ENCODE peak calls at places on chromosomes 7 and 10, in four cellular contexts. J, W, S and I are unnamed samples.

GRCh38 chr7:152647-153046 is 39.7 kb upstream of the FAM20C start:
- DNase-seq in J (no peak), W (no peak), S (peak; percentile 43), I (no peak)

GRCh38 chr10:66717221-66717981 is 208.4 kb upstream of the LRRTM3 start:
- DNase-seq in J (no peak), W (no peak), S (no peak), I (no peak)

GRCh38 chr10:59393349-59393748 is 31.0 kb upstream of the FAM13C start:
- DNase-seq in J (no peak), W (no peak), S (no peak), I (peak; percentile 56)

GRCh38 chr10:73768881-73769280 is 13.0 kb upstream of the CHCHD1 start:
- DNase-seq in J (peak; percentile 52), W (no peak), S (no peak), I (no peak)

GRCh38 chr10:131078131-131078881 is 233.2 kb downstream of the TCERG1L start:
- DNase-seq in J (no peak), W (no peak), S (no peak), I (no peak)

GRCh38 chr10:70956029-70956759 is 67.8 kb upstream of the PCBD1 start:
- DNase-seq in J (no peak), W (no peak), S (no peak), I (no peak)

GRCh38 chr10:46516660-46517416 is 39.6 kb downstream of the GPRIN2 start:
- DNase-seq in J (no peak), W (peak; percentile 70), S (no peak), I (peak; percentile 83)

GRCh38 chr7:130904031-130904757 is 170.2 kb upstream of the KLF14 start:
- DNase-seq in J (no peak), W (peak; percentile 96), S (no peak), I (peak; percentile 88)

GRCh38 chr10:127426746-127427145 is 122.4 kb upstream of the NPS start:
- DNase-seq in J (no peak), W (no peak), S (no peak), I (no peak)

GRCh38 chr7:85341973-85342372 is 155.1 kb upstream of the SEMA3D start:
- DNase-seq in J (no peak), W (no peak), S (no peak), I (no peak)

GRCh38 chr7:18685961-18686360 is 190.4 kb downstream of the HDAC9 start:
- DNase-seq in J (no peak), W (no peak), S (no peak), I (peak; percentile 31)

GRCh38 chr7:124171068-124171467 is 138.2 kb upstream of the TMEM229A start:
- DNase-seq in J (no peak), W (no peak), S (no peak), I (peak; percentile 7)

GRCh38 chr7:8418627-8419245 is 14.7 kb upstream of the NXPH1 start:
- DNase-seq in J (no peak), W (peak; percentile 56), S (no peak), I (peak; percentile 52)

GRCh38 chr7:111076205-111076604 is 14.7 kb upstream of the LRRN3 start:
- DNase-seq in J (no peak), W (no peak), S (no peak), I (peak; percentile 66)

GRCh38 chr10:77325233-77325537 is 312.4 kb downstream of the KCNMA1 start:
- DNase-seq in J (no peak), W (no peak), S (no peak), I (no peak)

GRCh38 chr7:117631652-117632051 is 151.8 kb downstream of the CFTR start:
- DNase-seq in J (no peak), W (no peak), S (no peak), I (no peak)

GRCh38 chr10:52653510-52653909 is 119.1 kb downstream of the MBL2 start:
- DNase-seq in J (no peak), W (no peak), S (no peak), I (no peak)

GRCh38 chr10:122232781-122233180 is 38.3 kb upstream of the BTBD16 start:
- DNase-seq in J (no peak), W (no peak), S (no peak), I (peak; percentile 75)

GRCh38 chr7:155698633-155699032 is 54.2 kb downstream of the RBM33 start:
- DNase-seq in J (no peak), W (no peak), S (no peak), I (no peak)

GRCh38 chr7:55081067-55081853 is 62.4 kb downstream of the EGFR start:
- DNase-seq in J (no peak), W (no peak), S (no peak), I (no peak)

DNA sequence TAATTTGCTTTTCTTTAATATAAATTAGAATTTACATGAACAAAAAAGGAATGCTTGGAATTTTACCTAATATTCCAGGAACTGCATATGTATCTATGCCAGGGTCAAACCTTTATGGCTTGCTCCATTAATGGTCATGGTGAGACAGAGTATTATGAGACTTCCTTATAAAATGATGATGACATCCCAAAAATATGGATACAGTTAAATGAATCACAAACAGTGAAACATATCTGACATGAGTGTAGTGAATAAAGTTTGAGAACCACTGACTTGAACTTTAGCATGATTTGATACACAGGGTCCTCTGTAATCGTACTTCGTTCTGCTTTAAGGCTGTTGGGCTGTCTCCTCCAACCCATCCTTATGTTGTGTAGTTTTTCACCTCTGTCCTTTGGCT is 51.8 kb downstream of the MARCHF5 start:
- DNase-seq in J (no peak), W (no peak), S (no peak), I (no peak)
- H3K36me3 ChIP-seq in J (peaks cover 40% of the 10 kb centered on the region), W (peaks cover 6% of the 10 kb centered on the region), S (no peaks in the 10 kb centered on the region), I (peaks cover 9% of the 10 kb centered on the region)

DNA sequence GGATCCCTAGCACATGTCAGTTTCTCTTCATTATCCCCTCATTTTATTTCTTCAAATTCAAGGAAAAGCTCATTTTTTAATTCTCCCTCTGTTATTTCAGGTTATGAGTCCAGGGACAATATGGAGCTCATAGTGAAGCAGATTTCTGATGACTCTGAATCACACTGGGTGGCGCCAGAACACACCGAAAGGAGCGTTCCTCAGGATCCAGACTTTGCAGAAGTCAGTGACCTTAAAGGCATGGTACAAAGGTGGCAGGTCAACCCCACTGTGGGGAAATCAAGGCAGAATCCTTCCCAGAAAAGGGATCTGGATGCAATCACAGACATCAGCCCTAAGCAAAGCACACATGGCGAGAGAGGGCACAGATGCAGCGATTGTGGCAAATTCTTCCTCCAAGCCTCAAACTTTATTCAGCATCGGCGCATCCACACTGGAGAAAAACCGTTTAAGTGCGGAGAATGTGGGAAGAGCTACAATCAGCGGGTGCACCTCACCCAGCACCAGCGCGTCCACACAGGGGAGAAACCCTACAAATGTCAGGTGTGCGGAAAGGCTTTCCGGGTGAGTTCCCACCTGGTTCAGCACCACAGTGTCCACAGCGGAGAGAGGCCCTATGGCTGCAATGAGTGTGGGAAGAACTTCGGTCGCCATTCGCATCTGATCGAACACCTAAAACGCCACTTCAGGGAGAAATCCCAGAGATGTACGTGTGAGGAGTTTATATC is 21.4 kb downstream of the ZKSCAN5 start:
- DNase-seq in J (peak; percentile 25), W (no peak), S (no peak), I (peak; percentile 4)
- TF ChIP-seq CTCF in J (no peak), W (no peak), S (no peak), I (peak; percentile 47)

DNA sequence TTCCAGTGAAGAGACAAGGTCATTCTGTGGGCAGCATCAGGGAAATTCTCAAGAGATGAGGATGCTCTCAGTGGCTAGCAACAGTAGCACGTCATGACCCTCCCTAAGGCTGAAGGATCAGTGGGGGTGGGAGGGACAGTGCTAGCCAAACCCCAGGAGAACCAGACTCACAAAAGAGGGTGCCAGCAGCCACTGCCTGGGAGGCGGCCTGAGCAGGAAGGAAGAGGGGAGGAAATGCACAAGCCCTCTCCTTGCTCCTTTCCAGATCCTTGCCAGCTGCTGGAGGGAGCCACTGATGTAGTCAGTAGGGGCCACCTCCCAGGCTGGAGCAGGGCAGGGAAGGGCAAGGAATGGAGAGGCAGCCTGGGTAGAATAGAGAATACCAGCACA is 302.7 kb downstream of the RPS24 start:
- DNase-seq in J (peak; percentile 68), W (peak; percentile 48), S (no peak), I (peak; percentile 73)
- H3K27ac ChIP-seq in J (peak overlapping the region; percentile 70), W (peak overlapping the region; percentile 73), S (no peak overlapping the region), I (no peak overlapping the region)

DNA sequence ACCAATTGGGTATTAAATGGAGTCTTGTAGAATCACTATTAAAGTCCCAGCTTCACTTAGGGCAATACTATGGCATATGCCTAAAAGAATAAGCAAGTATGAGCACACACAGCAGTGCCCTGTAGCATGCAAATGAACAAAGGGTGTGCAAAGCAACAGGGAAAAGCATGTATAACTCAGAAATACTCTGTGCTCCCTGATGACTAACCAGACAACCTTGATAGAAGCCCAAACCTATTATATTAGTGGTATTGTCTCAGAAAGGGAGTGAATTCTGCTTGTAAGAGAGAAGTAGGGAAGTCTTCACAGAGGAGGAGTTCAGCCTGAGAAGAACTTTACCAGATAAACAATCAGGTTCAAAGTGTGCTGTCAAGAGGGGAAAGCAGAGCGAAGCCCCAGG is 131.2 kb downstream of the DGKI start:
- DNase-seq in J (no peak), W (no peak), S (no peak), I (no peak)
- H3K36me3 ChIP-seq in J (no peaks in the 10 kb centered on the region), W (no peaks in the 10 kb centered on the region), S (no peaks in the 10 kb centered on the region), I (no peaks in the 10 kb centered on the region)

GRCh38 chr7:134483296-134483695 is 24.4 kb upstream of the AKR1B1 start:
- DNase-seq in J (no peak), W (no peak), S (no peak), I (no peak)
- TF ChIP-seq CTCF in J (no peak), W (no peak), S (no peak), I (no peak)

DNA sequence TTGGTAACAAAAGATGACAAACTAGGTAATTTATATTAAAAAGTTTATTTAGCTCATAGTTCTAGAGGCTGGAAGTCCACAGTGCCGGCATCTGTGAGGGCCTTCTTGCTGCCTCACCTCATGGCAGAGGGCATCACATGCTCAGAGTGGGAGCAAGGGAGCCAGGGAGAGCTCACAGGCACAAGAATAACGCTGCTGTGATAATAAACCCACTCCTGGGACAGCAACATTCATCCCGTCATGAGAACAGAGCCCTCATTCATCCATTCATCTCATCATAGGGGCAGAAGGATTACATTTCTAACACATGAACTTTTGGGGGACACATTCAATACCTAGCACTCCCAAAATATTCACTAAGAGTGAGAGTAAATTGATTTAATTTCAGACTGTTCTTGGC is 170.6 kb upstream of the AKR1E2 start:
- DNase-seq in J (no peak), W (no peak), S (no peak), I (no peak)
- H3K27ac ChIP-seq in J (no peak overlapping the region), W (peak overlapping the region; percentile 24), S (no peak overlapping the region), I (no peak overlapping the region)

DNA sequence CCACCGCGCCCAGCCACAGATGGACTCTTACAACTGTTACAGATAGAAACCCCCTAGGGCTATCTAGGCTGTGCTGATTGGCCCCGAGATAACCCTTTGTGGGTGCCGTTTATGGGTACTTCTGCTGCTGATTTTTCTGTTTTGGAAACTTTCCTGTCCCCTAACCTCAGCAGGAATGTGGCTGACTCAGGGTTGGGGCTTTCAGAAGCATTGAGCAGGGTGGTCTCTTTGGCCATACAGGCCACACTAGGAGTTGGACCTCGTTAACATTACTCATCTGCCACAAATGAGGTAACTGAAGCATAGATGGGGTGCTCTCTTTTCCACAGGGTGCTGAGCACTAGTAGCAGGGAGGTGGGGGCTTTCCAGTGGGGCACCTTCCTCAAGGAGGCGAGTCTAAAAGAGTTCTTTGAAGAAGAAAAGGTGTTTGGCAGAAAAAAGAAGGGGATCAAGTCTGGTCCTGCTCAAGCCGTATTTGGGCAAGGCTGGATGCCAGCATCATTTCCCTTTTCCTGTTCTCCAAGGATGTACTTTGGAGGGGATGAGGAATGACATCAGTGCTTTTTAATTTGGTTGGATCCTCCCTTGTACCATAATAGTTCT is 6.4 kb downstream of the ZSCAN25 start:
- DNase-seq in J (peak; percentile 17), W (no peak), S (no peak), I (no peak)
- H3K36me3 ChIP-seq in J (peaks cover 98% of the 10 kb centered on the region), W (peaks cover 59% of the 10 kb centered on the region), S (peaks cover 95% of the 10 kb centered on the region), I (peaks cover 74% of the 10 kb centered on the region)

GRCh38 chr7:17677408-17677807 is 262.9 kb downstream of the SNX13 start:
- DNase-seq in J (no peak), W (no peak), S (no peak), I (peak; percentile 42)
- TF ChIP-seq CTCF in J (no peak), W (no peak), S (no peak), I (no peak)

GRCh38 chr7:150378853-150379589 is at the start of gene ZNF775:
- DNase-seq in J (peak; percentile 98), W (peak; percentile 93), S (peak; percentile 99), I (peak; percentile 88)
- H3K27ac ChIP-seq in J (peak within 1 kb of the TSS; percentile 88), W (peak within 1 kb of the TSS; percentile 87), S (peak within 1 kb of the TSS; percentile 97), I (peak within 1 kb of the TSS; percentile 40)